ENCODE peak calls at places on chromosomes 6 and 20, in ten cellular contexts. P is endothelial cell; A is EL; W is non-pigmented ciliary epithelial cell; Q is NCI-H748 treated with DMSO at 0.1 percent for 48 hours; Z is dorsolateral prefrontal cortex; L is activated effector memory CD4-positive, alpha-beta T cell treated with Interleukin-2 at 50 U/mL for 16 hours; Y is HEK293T; X is activated naive CD4-positive, alpha-beta T cell treated with anti-CD3 and anti-CD28 coated beads for 36 hours; F is anterior cingulate cortex. H is an unnamed sample.

GRCh38 chr6:63295553-63295952 is 24.2 kb downstream of the LGSN start:
- DNase-seq in A (no peak), L (no peak), Z (no peak), X (no peak), Q (no peak), P (no peak), W (no peak), Y (no peak), F (no peak), H (no peak)

GRCh38 chr20:32494498-32495216 is 90.5 kb downstream of the NOL4L start:
- DNase-seq in F (no peak), Z (no peak), W (no peak), A (no peak), L (no peak), P (no peak), Q (no peak), Y (no peak), X (no peak), H (no peak)

GRCh38 chr6:110720066-110720465 is 95.2 kb downstream of the CDK19 start:
- DNase-seq in W (no peak), Z (no peak), P (no peak), A (no peak), Q (no peak), F (no peak), X (no peak), Y (no peak), L (no peak), H (no peak)

GRCh38 chr6:159590794-159591193 is 102.2 kb downstream of the SOD2 start:
- DNase-seq in A (no peak), W (no peak), Q (no peak), P (no peak), L (no peak), Z (no peak), X (no peak), F (no peak), Y (no peak), H (no peak)

GRCh38 chr6:153001767-153002612 is 519 bp downstream of the MTRF1L start:
- DNase-seq in F (no peak), Z (no peak), Q (no peak), W (no peak), L (no peak), A (peak; percentile 31), X (peak; percentile 31), P (no peak), Y (no peak), H (peak; percentile 3)

GRCh38 chr6:46799657-46800056 is 6.5 kb downstream of the MEP1A start:
- DNase-seq in L (no peak), Q (no peak), A (no peak), X (no peak), Y (no peak), Z (no peak), P (no peak), W (no peak), F (no peak), H (no peak)

GRCh38 chr6:143515766-143516355 is 4.3 kb upstream of the FUCA2 start:
- DNase-seq in W (no peak), Z (no peak), L (no peak), A (no peak), F (no peak), X (no peak), P (no peak), Q (no peak), Y (no peak), H (no peak)

GRCh38 chr6:170074907-170075306 is 216.0 kb downstream of the DLL1 start:
- DNase-seq in F (no peak), Q (no peak), Y (no peak), A (no peak), P (no peak), X (no peak), Z (peak; percentile 24), W (no peak), L (no peak), H (no peak)

GRCh38 chr6:22737331-22737730 is 168.0 kb downstream of the HDGFL1 start:
- DNase-seq in F (peak; percentile 31), W (no peak), Z (peak; percentile 72), L (no peak), Q (peak; percentile 65), Y (peak; percentile 36), X (no peak), P (peak; percentile 59), A (peak; percentile 44), H (no peak)

GRCh38 chr6:168216741-168217140 is 102.8 kb downstream of the DACT2 start:
- DNase-seq in Y (no peak), F (peak; percentile 45), L (no peak), Z (no peak), P (no peak), A (no peak), W (no peak), X (no peak), Q (no peak), H (no peak)

GRCh38 chr20:32509639-32510066 is 75.5 kb downstream of the NOL4L start:
- DNase-seq in Z (no peak), A (peak; percentile 23), P (peak; percentile 34), Y (no peak), F (no peak), Q (no peak), X (peak; percentile 82), W (no peak), L (peak; percentile 67), H (no peak)

GRCh38 chr6:147561742-147562141 is 53.3 kb downstream of the SAMD5 start:
- DNase-seq in A (no peak), Y (no peak), P (no peak), Z (no peak), X (no peak), Q (no peak), F (no peak), L (no peak), W (no peak), H (no peak)

H was measured in LoVo.